ENCODE peak calls at places on chromosomes 2 and 18, in four cellular contexts. R is WTC11; X is A172; J is activated CD4-positive, alpha-beta T cell treated with anti-CD3 and anti-CD28 coated beads, Interleukin-2, amount 50 U/mL, for 24 hours. U is an unnamed sample.

GRCh38 chr18:5466256-5466655 is 77.5 kb downstream of the EPB41L3 start:
- DNase-seq in R (no peak), X (no peak), J (no peak), U (no peak)

GRCh38 chr2:75787532-75788132 is 76.9 kb upstream of the GCFC2 start:
- DNase-seq in R (no peak), X (peak; percentile 50), J (no peak), U (no peak)

GRCh38 chr2:190551928-190552327 is 17.4 kb upstream of the NEMP2 start:
- DNase-seq in R (no peak), X (no peak), J (no peak), U (no peak)

GRCh38 chr2:180787330-180787729 is 193.1 kb upstream of the UBE2E3 start:
- DNase-seq in R (no peak), X (no peak), J (no peak), U (no peak)

GRCh38 chr2:7272180-7272579 is 355.0 kb downstream of the RNF144A start:
- DNase-seq in R (no peak), X (no peak), J (no peak), U (no peak)

GRCh38 chr2:381181-381580 is 93.3 kb upstream of the ALKAL2 start:
- DNase-seq in R (no peak), X (peak; percentile 9), J (no peak), U (no peak)

GRCh38 chr2:26590439-26590838 is 50.7 kb downstream of the CIB4 start:
- DNase-seq in R (peak; percentile 0), X (no peak), J (no peak), U (no peak)

GRCh38 chr2:47056875-47057731 is 98.0 kb downstream of the STPG4 start:
- DNase-seq in R (no peak), X (no peak), J (no peak), U (no peak)

GRCh38 chr2:161004379-161004778 is 155.8 kb upstream of the TANK start:
- DNase-seq in R (no peak), X (peak; percentile 24), J (no peak), U (no peak)

GRCh38 chr18:47985837-47986236 is 55.4 kb upstream of the SMAD2 start:
- DNase-seq in R (no peak), X (no peak), J (no peak), U (no peak)

U was measured in stimulated activated CD4-positive, alpha-beta T cell treated with anti-CD3 and anti-CD28 coated beads, Interleukin-1b, Interleukin-23, amount 100 ng/mL, for 1 hour.